ENCODE peak calls at places on chromosomes 7 and 10, in nine cellular contexts. M, O, D, N, K, Y, L, S and X are unnamed samples.

GRCh38 chr7:4136501-4137110 is 545.5 kb upstream of the FOXK1 start:
- DNase-seq in K (no peak), D (no peak), Y (no peak), M (no peak), O (no peak), S (no peak), N (no peak), L (no peak), X (no peak)

GRCh38 chr10:86647773-86648705 is 6.3 kb upstream of the OPN4 start:
- DNase-seq in S (no peak), D (peak), O (no peak), N (no peak), M (peak), Y (no peak), K (no peak), L (peak), X (no peak)

GRCh38 chr7:1105189-1105588 is 17.3 kb downstream of the GPER1 start:
- DNase-seq in K (no peak), N (no peak), L (no peak), M (no peak), Y (peak), S (no peak), D (no peak), O (no peak), X (no peak)

GRCh38 chr7:74219416-74219815 is 9.6 kb downstream of the LAT2 start:
- DNase-seq in N (no peak), S (no peak), Y (peak), M (no peak), L (no peak), K (no peak), D (no peak), O (no peak), X (no peak)

GRCh38 chr7:1703475-1704325 is 33.6 kb downstream of the ELFN1 start:
- DNase-seq in Y (no peak), N (no peak), M (no peak), L (no peak), O (no peak), S (no peak), D (no peak), K (no peak), X (no peak)

GRCh38 chr7:52114509-52114908 is 797.9 kb upstream of the COBL start:
- DNase-seq in M (no peak), O (no peak), K (no peak), D (no peak), L (no peak), S (no peak), N (no peak), Y (no peak), X (no peak)

GRCh38 chr10:5810235-5810634 is 3.0 kb downstream of the GDI2 start:
- DNase-seq in S (no peak), K (no peak), D (no peak), L (no peak), Y (no peak), M (no peak), O (no peak), N (no peak), X (no peak)

GRCh38 chr7:79506481-79506880 is 53.0 kb upstream of the MAGI2 start:
- DNase-seq in L (no peak), M (no peak), Y (no peak), O (no peak), S (no peak), D (peak), K (no peak), N (no peak), X (no peak)

GRCh38 chr7:106075937-106076336 is 36.2 kb downstream of the SYPL1 start:
- DNase-seq in L (no peak), Y (no peak), D (no peak), O (no peak), M (no peak), N (no peak), S (no peak), K (no peak), X (no peak)

GRCh38 chr10:1036341-1036791 is 10.7 kb upstream of the IDI2 start:
- DNase-seq in Y (no peak), L (peak), O (no peak), N (no peak), K (peak), S (no peak), M (peak), D (peak), X (peak)

GRCh38 chr10:47016564-47016963 is 105.3 kb downstream of the PTPN20 start:
- DNase-seq in K (no peak), M (no peak), Y (no peak), O (no peak), D (no peak), L (no peak), N (no peak), S (no peak), X (no peak)

GRCh38 chr10:69961864-69962745 is 90.5 kb upstream of the MACROH2A2 start:
- DNase-seq in L (no peak), M (no peak), D (no peak), S (no peak), Y (no peak), N (no peak), K (no peak), O (no peak), X (no peak)

GRCh38 chr7:106773228-106773627 is 91.9 kb upstream of the PIK3CG start:
- DNase-seq in M (no peak), O (no peak), L (no peak), N (peak), Y (no peak), K (no peak), S (no peak), D (no peak), X (no peak)

GRCh38 chr7:131556912-131557457 is 557 bp upstream of the PODXL start:
- DNase-seq in S (no peak), O (no peak), D (no peak), L (no peak), M (no peak), K (no peak), N (no peak), Y (no peak), X (no peak)

GRCh38 chr10:43140414-43140813 is 2.2 kb downstream of the CSGALNACT2 start:
- DNase-seq in S (no peak), M (peak), K (peak), O (peak), D (peak), Y (no peak), N (no peak), L (peak), X (no peak)

GRCh38 chr7:103772171-103772570 is 217.3 kb downstream of the RELN start:
- DNase-seq in N (no peak), K (no peak), L (no peak), Y (no peak), M (no peak), O (no peak), S (no peak), D (no peak), X (no peak)

GRCh38 chr7:139871276-139871675 is 42.2 kb downstream of the TBXAS1 start:
- DNase-seq in D (peak), O (peak), N (no peak), Y (no peak), L (no peak), M (no peak), K (peak), S (no peak), X (no peak)

GRCh38 chr10:33134011-33134751 is 176.2 kb upstream of the ITGB1 start:
- DNase-seq in D (peak), M (peak), N (peak), S (peak), L (peak), K (peak), O (no peak), Y (no peak), X (peak)

GRCh38 chr7:130369110-130369711 is 11.1 kb upstream of the CPA1 start:
- DNase-seq in K (peak), M (peak), N (no peak), S (no peak), D (peak), Y (no peak), L (no peak), O (no peak), X (no peak)

GRCh38 chr10:4617626-4618025 is 208.4 kb upstream of the AKR1E2 start:
- DNase-seq in M (no peak), Y (no peak), O (no peak), N (no peak), K (no peak), D (no peak), S (no peak), L (no peak), X (no peak)

GRCh38 chr7:92836489-92837213 is at the start of gene CDK6:
- DNase-seq in M (peak), N (no peak), O (no peak), S (peak), K (peak), L (peak), D (peak), Y (peak), X (peak)

GRCh38 chr10:23065549-23065948 is 29.8 kb upstream of the MSRB2 start:
- DNase-seq in D (peak), L (peak), S (peak), M (peak), N (no peak), Y (peak), O (peak), K (peak), X (no peak)

GRCh38 chr10:23067337-23067736 is 28.0 kb upstream of the MSRB2 start:
- DNase-seq in L (no peak), M (no peak), Y (no peak), N (no peak), O (no peak), S (no peak), D (no peak), K (no peak), X (no peak)

GRCh38 chr10:23070819-23071218 is 24.6 kb upstream of the MSRB2 start:
- DNase-seq in O (no peak), M (no peak), D (no peak), N (no peak), L (no peak), Y (no peak), K (no peak), S (no peak), X (no peak)

GRCh38 chr10:23067939-23068775 is 27.2 kb upstream of the MSRB2 start:
- DNase-seq in O (no peak), L (peak), K (peak), Y (peak), N (peak), D (peak), S (peak), M (peak), X (peak)

GRCh38 chr10:23069019-23069665 is 26.2 kb upstream of the MSRB2 start:
- DNase-seq in Y (no peak), S (no peak), K (no peak), D (no peak), O (no peak), N (no peak), M (no peak), L (no peak), X (no peak)
- TF ChIP-seq CTCF in Y (no peak), S (no peak), K (no peak), D (no peak), O (no peak), N (no peak), M (no peak), L (no peak), X (no peak)

GRCh38 chr7:66503036-66503370 is 125.7 kb upstream of the KCTD7 start:
- DNase-seq in D (no peak), K (no peak), Y (no peak), O (no peak), N (no peak), L (no peak), S (no peak), M (no peak), X (no peak)

GRCh38 chr7:66500087-66500486 is 128.6 kb upstream of the KCTD7 start:
- DNase-seq in M (no peak), O (no peak), N (peak), Y (no peak), D (no peak), S (no peak), L (no peak), K (no peak), X (no peak)

GRCh38 chr7:66503551-66504031 is 125.1 kb upstream of the KCTD7 start:
- DNase-seq in N (no peak), M (no peak), Y (no peak), O (no peak), L (no peak), S (no peak), D (no peak), K (no peak), X (no peak)

GRCh38 chr7:66504131-66504530 is 124.5 kb upstream of the KCTD7 start:
- DNase-seq in M (no peak), Y (no peak), D (no peak), L (no peak), O (no peak), N (no peak), S (no peak), K (no peak), X (no peak)

GRCh38 chr7:66502230-66503035 is 126.2 kb upstream of the KCTD7 start:
- DNase-seq in N (no peak), S (no peak), K (no peak), M (no peak), D (no peak), L (no peak), Y (no peak), O (no peak), X (no peak)
- TF ChIP-seq CTCF in N (peak), S (no peak), K (no peak), M (peak), D (no peak), L (no peak), Y (no peak), O (peak), X (no peak)

DNA sequence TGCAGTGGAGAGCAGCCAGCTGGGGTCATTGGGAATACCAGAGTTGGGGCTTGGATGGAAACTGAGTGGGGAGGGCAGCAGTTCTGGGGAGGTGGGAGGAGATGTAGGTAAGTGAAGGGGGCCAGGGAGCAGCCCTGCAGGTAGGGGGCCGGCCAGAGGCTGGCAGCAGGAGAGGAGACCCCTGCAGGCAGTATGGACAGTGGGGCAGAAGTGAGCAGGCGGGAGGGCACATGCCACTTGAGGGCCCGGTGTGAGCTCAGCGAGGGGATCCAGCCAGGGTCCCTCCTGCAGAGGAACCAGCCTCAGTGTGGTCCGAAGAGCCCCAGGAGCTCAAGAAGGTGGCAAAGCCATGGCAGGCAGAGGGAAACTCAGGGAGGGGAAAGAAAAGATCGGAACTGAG is 75.4 kb downstream of the WDR11 start:
- DNase-seq in K (no peak), N (no peak), S (no peak), M (no peak), L (no peak), O (no peak), Y (no peak), D (no peak), X (no peak)
- TF ChIP-seq CTCF in K (no peak), N (no peak), S (no peak), M (no peak), L (no peak), O (no peak), Y (no peak), D (no peak), X (no peak)

DNA sequence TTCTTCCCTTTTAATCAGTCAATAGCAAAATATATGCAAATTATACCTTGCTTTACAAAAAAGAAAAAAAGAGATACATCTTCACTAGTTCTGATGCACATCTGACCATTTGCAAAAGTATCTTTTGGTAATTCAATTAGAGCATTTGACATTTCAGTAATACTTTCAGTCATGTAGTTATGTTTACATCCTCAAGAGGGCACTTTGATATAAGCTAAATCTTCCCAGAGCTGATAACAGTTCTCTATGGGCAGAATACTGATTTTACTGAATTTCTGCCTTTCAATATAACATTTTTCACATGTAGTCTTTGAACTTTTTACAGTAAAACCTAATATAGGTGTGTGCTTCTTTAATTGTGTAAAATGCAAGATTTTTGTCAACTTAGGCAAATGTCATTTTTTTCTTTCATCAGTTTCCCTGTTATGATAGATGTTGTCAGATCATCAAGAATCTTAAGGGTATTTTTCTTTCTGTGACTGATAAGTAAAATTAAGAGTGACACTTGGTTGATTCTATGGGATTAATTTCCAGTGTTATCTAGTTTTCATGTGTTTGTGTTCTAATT is 703.5 kb upstream of the SEMA3D start:
- DNase-seq in S (no peak), O (no peak), N (peak), D (peak), L (peak), Y (no peak), M (peak), K (peak), X (no peak)
- TF ChIP-seq CTCF in S (peak), O (peak), N (peak), D (peak), L (peak), Y (peak), M (peak), K (peak), X (no peak)

DNA sequence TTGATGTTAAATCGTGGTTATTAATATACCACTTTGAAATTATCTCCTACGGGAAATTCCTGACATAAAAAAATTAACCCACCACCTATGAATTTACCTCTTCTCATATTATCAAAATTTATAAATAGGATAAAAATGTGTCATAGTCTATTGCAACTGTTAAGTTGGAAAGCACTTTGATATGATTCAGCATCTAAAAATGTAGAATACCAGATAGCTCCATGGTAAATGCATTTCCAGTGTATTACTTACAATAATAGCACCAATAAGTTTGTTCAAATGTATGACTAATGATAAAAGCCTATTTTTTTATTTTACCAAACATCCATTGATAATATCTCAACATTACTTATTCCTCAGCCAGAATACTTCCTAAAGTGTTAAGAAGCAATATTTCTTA is 13.6 kb upstream of the KCND2 start:
- DNase-seq in O (no peak), L (no peak), N (no peak), D (no peak), M (no peak), S (no peak), K (peak), Y (no peak), X (no peak)
- TF ChIP-seq CTCF in O (no peak), L (no peak), N (no peak), D (no peak), M (no peak), S (no peak), K (no peak), Y (no peak), X (no peak)

GRCh38 chr7:69213882-69214281 is 384.4 kb upstream of the AUTS2 start:
- DNase-seq in L (no peak), N (no peak), K (no peak), M (no peak), Y (no peak), D (no peak), S (no peak), O (no peak), X (no peak)
- TF ChIP-seq CTCF in L (no peak), N (no peak), K (no peak), M (no peak), Y (no peak), D (no peak), S (no peak), O (no peak), X (no peak)

DNA sequence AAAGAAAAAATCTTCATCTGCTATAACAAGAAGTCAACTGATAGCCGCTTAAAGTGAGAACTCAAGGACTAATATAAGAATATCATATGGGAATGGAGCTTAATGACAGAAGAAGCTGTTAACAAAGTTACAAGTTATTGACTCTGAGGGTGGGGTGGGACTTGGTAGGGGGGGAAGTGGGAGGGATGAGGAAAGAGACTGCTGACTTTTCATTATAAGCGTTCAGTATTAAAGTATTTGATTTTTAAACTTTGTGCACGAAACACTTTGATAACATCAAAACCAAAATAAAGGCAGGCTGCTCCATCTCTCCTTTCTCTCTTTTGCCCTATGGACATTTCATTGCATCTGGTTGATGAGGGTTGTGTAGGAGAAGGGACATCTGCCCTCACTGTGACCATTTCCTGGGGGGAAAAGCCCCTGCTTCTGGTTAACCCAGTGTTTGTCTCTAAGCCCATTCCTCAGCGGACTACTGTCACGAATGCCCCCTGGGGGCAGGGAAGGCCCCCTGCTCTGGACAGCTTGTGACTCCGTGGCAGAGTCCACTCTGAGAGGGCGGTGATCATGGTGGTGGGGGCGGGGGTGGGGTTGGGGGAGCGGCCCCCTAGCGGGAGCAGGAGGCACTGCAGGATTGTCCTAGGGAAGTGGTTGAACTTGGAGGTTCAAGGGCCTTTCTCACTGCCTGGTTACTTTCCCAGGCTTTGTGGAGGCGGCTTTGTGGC is 17.4 kb downstream of the SLC13A4 start:
- DNase-seq in D (no peak), L (peak), S (no peak), Y (no peak), N (no peak), M (peak), O (no peak), K (no peak), X (no peak)
- TF ChIP-seq CTCF in D (peak), L (peak), S (no peak), Y (peak), N (peak), M (peak), O (peak), K (peak), X (no peak)

GRCh38 chr10:61271127-61271780 is 181.9 kb downstream of the TMEM26 start:
- DNase-seq in O (peak), K (peak), M (peak), Y (no peak), D (peak), L (peak), S (no peak), N (no peak), X (no peak)
- TF ChIP-seq CTCF in O (peak), K (peak), M (peak), Y (no peak), D (no peak), L (no peak), S (no peak), N (no peak), X (no peak)

GRCh38 chr10:11958956-11959355 is 83.7 kb downstream of the UPF2 start:
- DNase-seq in O (no peak), M (no peak), S (no peak), D (no peak), N (no peak), L (no peak), K (no peak), Y (no peak), X (no peak)

GRCh38 chr10:11959966-11960365 is 82.6 kb downstream of the UPF2 start:
- DNase-seq in Y (no peak), L (no peak), M (no peak), O (no peak), K (no peak), D (no peak), N (no peak), S (no peak), X (no peak)
- TF ChIP-seq CTCF in Y (no peak), L (no peak), M (no peak), O (no peak), K (no peak), D (no peak), N (no peak), S (no peak), X (no peak)

DNA sequence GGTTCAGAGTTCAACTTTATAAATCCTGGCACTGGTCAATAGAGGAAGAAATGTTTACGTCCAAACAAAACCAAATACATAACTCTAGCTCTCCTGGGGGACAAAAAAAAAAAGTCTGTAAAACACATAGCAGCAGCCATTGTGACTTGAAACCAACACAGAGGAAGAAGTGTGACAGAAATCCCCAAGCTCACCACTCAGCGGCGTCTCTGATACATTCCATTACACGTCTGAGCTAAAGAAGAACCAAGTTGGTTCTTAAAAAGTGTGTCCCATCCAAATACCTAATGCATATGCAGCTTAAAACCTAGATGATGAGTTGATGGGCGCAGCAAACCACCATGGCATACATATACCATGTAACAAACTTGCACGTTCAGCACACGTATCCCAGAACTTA is 58.3 kb upstream of the NANOS1 start:
- DNase-seq in Y (no peak), S (no peak), D (no peak), O (no peak), N (no peak), L (no peak), M (no peak), K (no peak), X (no peak)
- TF ChIP-seq CTCF in Y (no peak), S (no peak), D (no peak), O (no peak), N (no peak), L (no peak), M (no peak), K (no peak), X (no peak)